ENCODE peak calls at places on chromosomes 1 and 21, in seven cellular contexts. U is spleen, Q is brain microvascular endothelial cell, A is breast epithelium, I is cardiac fibroblast, M is heart left ventricle, W is small intestine. C is an unnamed sample.

GRCh38 chr1:214967865-214968575 is 114.5 kb upstream of the KCNK2 start:
- DNase-seq in W (no peak), M (no peak), I (peak; percentile 74), A (no peak), Q (peak; percentile 32), U (no peak), C (no peak)

GRCh38 chr1:208939545-208940085 is 643.9 kb upstream of the CAMK1G start:
- DNase-seq in W (no peak), U (no peak), I (no peak), A (no peak), Q (no peak), M (no peak), C (no peak)

GRCh38 chr21:46320331-46320801 is 3.3 kb downstream of the C21orf58 start:
- DNase-seq in W (no peak), I (no peak), Q (no peak), U (no peak), A (no peak), M (no peak), C (no peak)

GRCh38 chr1:52041551-52042185 is 8.1 kb upstream of the KTI12 start:
- DNase-seq in Q (no peak), M (no peak), U (no peak), W (no peak), A (no peak), I (peak; percentile 55), C (no peak)

GRCh38 chr21:39518845-39519205 is 67.1 kb downstream of the SH3BGR start:
- DNase-seq in A (no peak), M (no peak), W (peak; percentile 47), U (no peak), Q (no peak), I (no peak), C (no peak)

GRCh38 chr21:42518216-42518615 is 4.6 kb downstream of the SLC37A1 start:
- DNase-seq in U (no peak), Q (peak; percentile 89), I (peak; percentile 79), A (peak; percentile 43), M (no peak), W (no peak), C (no peak)

GRCh38 chr1:165392634-165393571 is 36.4 kb upstream of the LMX1A start:
- DNase-seq in M (peak; percentile 86), U (peak; percentile 95), I (peak; percentile 89), Q (peak; percentile 93), A (peak; percentile 91), W (peak; percentile 72), C (peak; percentile 72)

GRCh38 chr1:226762988-226763740 is 24.1 kb upstream of the ITPKB start:
- DNase-seq in I (no peak), A (no peak), M (no peak), U (no peak), W (no peak), Q (no peak), C (no peak)

GRCh38 chr1:45887156-45887842 is 83.9 kb downstream of the MAST2 start:
- DNase-seq in U (no peak), M (no peak), W (no peak), I (no peak), A (no peak), Q (no peak), C (no peak)

GRCh38 chr1:98468111-98468717 is 193.3 kb upstream of the SNX7 start:
- DNase-seq in M (no peak), A (no peak), U (no peak), I (peak; percentile 89), W (peak; percentile 62), Q (peak; percentile 59), C (peak; percentile 39)

GRCh38 chr1:8427493-8427892 is 109.6 kb downstream of the SLC45A1 start:
- DNase-seq in W (peak; percentile 50), M (no peak), U (no peak), I (no peak), Q (no peak), A (no peak), C (no peak)

GRCh38 chr1:36224537-36225297 is 474 bp downstream of the THRAP3 start:
- DNase-seq in M (peak; percentile 83), W (peak; percentile 83), A (no peak), U (peak; percentile 96), I (peak; percentile 90), Q (peak; percentile 88), C (peak; percentile 48)

GRCh38 chr1:19435851-19436465 is 49.4 kb downstream of the CAPZB start:
- DNase-seq in W (no peak), M (no peak), I (peak; percentile 84), Q (peak; percentile 79), U (no peak), A (no peak), C (no peak)

GRCh38 chr1:26788836-26789611 is 1.3 kb downstream of the PIGV start:
- DNase-seq in Q (peak; percentile 74), W (peak; percentile 88), U (peak; percentile 95), M (peak; percentile 90), A (peak; percentile 81), I (peak; percentile 93), C (peak; percentile 69)

GRCh38 chr1:3419415-3420204 is 34.9 kb upstream of the ARHGEF16 start:
- DNase-seq in Q (no peak), A (no peak), U (no peak), M (no peak), I (peak; percentile 6), W (peak; percentile 82), C (no peak)

GRCh38 chr1:30478288-30478687 is 245.1 kb downstream of the MATN1 start:
- DNase-seq in M (no peak), Q (no peak), I (no peak), A (no peak), W (no peak), U (no peak), C (no peak)

GRCh38 chr1:241834733-241835377 is 13.1 kb upstream of the EXO1 start:
- DNase-seq in I (peak; percentile 72), A (no peak), W (no peak), Q (peak; percentile 31), M (no peak), U (no peak), C (peak; percentile 32)

GRCh38 chr1:16167331-16168143 is 11.7 kb upstream of the EPHA2 start:
- DNase-seq in U (peak; percentile 87), A (no peak), Q (no peak), W (peak; percentile 47), M (peak; percentile 57), I (no peak), C (no peak)

GRCh38 chr1:54460861-54461382 is 54.7 kb upstream of the SSBP3 start:
- DNase-seq in A (no peak), U (no peak), M (no peak), I (no peak), W (no peak), Q (no peak), C (no peak)

GRCh38 chr1:37714689-37715088 is 22.4 kb downstream of the CDCA8 start:
- DNase-seq in Q (no peak), I (no peak), M (no peak), U (no peak), W (no peak), A (no peak), C (no peak)
- H3K4me3 ChIP-seq in Q (no peak overlapping the region), I (no peak overlapping the region), M (no peak overlapping the region), U (no peak overlapping the region), W (no peak overlapping the region), A (no peak overlapping the region), C (no peak overlapping the region)

DNA sequence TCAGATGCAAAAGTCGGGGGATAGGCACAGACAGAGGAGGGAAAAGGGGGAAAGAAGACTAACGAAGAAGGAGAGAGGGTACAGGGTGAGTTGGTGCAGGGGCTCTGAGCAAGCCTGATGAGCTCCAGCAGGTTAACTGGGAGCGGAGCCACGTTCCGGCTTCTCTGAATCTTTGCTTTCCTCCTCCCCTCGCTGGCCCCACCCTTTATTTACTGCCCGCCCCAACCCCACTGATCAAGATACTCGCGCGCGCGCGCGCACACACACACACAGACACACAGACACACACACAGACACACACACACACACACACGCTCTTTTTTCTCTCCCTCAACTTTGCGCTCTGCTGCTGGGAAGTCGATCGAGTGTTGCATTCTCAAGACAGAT is at the start of gene GRIK1:
- DNase-seq in M (no peak), W (no peak), U (no peak), Q (no peak), I (peak; percentile 4), A (no peak), C (no peak)
- H3K4me3 ChIP-seq in M (peak within 1 kb of the TSS; percentile 34), W (no peak within 1 kb of the TSS), U (peak within 1 kb of the TSS; percentile 9), Q (peak within 1 kb of the TSS; percentile 50), I (peak within 1 kb of the TSS; percentile 2), A (peak within 1 kb of the TSS; percentile 60), C (peak within 1 kb of the TSS; percentile 32)

GRCh38 chr1:210342986-210343780 is 14.5 kb downstream of the HHAT start:
- DNase-seq in M (no peak), A (no peak), I (peak; percentile 49), U (no peak), Q (no peak), W (peak; percentile 45), C (no peak)
- H3K4me3 ChIP-seq in M (peak overlapping the region; percentile 37), A (peak overlapping the region; percentile 64), I (peak overlapping the region; percentile 4), U (peak overlapping the region; percentile 34), Q (peak overlapping the region; percentile 17), W (no peak overlapping the region), C (peak overlapping the region; percentile 49)

DNA sequence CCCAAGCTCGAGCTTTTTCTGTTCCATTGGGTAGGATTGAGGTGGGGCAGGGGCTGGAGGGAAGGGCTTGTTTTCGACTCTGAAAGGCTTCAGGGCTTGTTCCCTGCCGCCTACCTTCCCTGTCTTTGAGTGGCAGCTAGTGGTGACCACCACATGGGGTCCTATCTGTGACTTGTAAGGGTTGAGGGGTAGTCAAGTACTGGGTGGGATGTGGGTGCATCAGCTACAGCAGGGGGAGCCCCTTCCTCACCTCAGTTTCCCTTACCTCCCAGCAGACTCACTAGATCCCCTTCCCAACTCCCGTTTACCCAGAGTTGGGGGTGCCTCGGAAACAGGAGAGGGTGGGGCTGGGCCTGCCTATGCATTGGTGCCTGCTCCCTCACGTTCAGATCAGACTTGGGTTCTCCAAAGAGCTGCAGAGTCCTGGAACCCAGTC is 5.9 kb downstream of the FOXO6 start:
- DNase-seq in M (no peak), Q (no peak), A (no peak), W (no peak), I (no peak), U (no peak), C (no peak)
- H3K4me3 ChIP-seq in M (peak overlapping the region; percentile 51), Q (no peak overlapping the region), A (peak overlapping the region; percentile 77), W (no peak overlapping the region), I (no peak overlapping the region), U (peak overlapping the region; percentile 36), C (no peak overlapping the region)

C was measured in AG04450.